ENCODE peak calls at places on chromosomes 11 and 22, in five cellular contexts. W is Peyer's patch, R is SK-N-SH, H is heart right ventricle, N is left ventricle myocardium inferior. S is an unnamed sample. For H3K4me1, the result is how much of the 10 kb centered on the place peaks cover.

GRCh38 chr11:123590296-123590912 is 64.0 kb downstream of the SCN3B start:
- DNase-seq in N (no peak), H (no peak), W (peak), R (no peak), S (no peak)

GRCh38 chr11:100687032-100687629 is at the start of gene ARHGAP42:
- DNase-seq in H (peak), R (peak), N (peak), W (peak), S (peak)

GRCh38 chr11:128763224-128763623 is 69.4 kb downstream of the FLI1 start:
- DNase-seq in N (no peak), W (no peak), H (no peak), R (no peak), S (no peak)

GRCh38 chr22:35510481-35510934 is 30.1 kb upstream of the RASD2 start:
- DNase-seq in H (no peak), R (no peak), N (no peak), W (no peak), S (no peak)

GRCh38 chr11:44899959-44900358 is 50.7 kb downstream of the TP53I11 start:
- DNase-seq in R (peak), N (no peak), W (no peak), H (no peak), S (no peak)

GRCh38 chr22:40628354-40629042 is 8.0 kb downstream of the MRTFA start:
- DNase-seq in R (no peak), H (no peak), W (no peak), N (no peak), S (no peak)

GRCh38 chr11:59417023-59417422 is 9.2 kb downstream of the OR5A2 start:
- DNase-seq in N (no peak), W (no peak), H (no peak), R (no peak), S (no peak)

GRCh38 chr11:118436639-118437045 is 350 bp downstream of the KMT2A start:
- DNase-seq in R (no peak), N (no peak), W (peak), H (peak), S (peak)

GRCh38 chr22:47604563-47604962 is 842.1 kb downstream of the TBC1D22A start:
- DNase-seq in R (no peak), N (no peak), W (no peak), H (no peak), S (no peak)

GRCh38 chr22:24432059-24432853 is 4.9 kb downstream of the ADORA2A start:
- DNase-seq in N (peak), W (peak), R (peak), H (peak), S (peak)

GRCh38 chr11:75356613-75357012 is 5.2 kb upstream of the ARRB1 start:
- DNase-seq in H (no peak), W (no peak), N (no peak), R (no peak), S (peak)

GRCh38 chr11:121456816-121457431 is 4.2 kb upstream of the SORL1-AS1 start:
- DNase-seq in H (no peak), N (no peak), R (no peak), W (no peak), S (no peak)

GRCh38 chr11:79328402-79328801 is 112.4 kb downstream of the TENM4 start:
- DNase-seq in H (no peak), R (no peak), W (no peak), N (no peak), S (no peak)

GRCh38 chr11:19076744-19077589 is 16.4 kb upstream of the MRGPRX2 start:
- DNase-seq in R (peak), H (peak), W (peak), N (peak), S (no peak)

GRCh38 chr22:29435236-29435635 is 3.1 kb upstream of the RFPL1 start:
- DNase-seq in W (no peak), N (no peak), H (no peak), R (no peak), S (no peak)

GRCh38 chr11:66315921-66316811 is 678 bp downstream of the CD248 start:
- DNase-seq in W (no peak), N (no peak), H (no peak), R (no peak), S (no peak)

GRCh38 chr11:66318576-66318970 is 1.7 kb upstream of the CD248 start:
- DNase-seq in R (no peak), N (no peak), H (no peak), W (no peak), S (no peak)

GRCh38 chr11:66316849-66317251 is at the start of gene CD248:
- DNase-seq in N (peak), W (peak), R (peak), H (peak), S (peak)

GRCh38 chr11:66317322-66317765 is 500 bp upstream of the CD248 start:
- DNase-seq in N (peak), H (peak), W (peak), R (peak), S (peak)

DNA sequence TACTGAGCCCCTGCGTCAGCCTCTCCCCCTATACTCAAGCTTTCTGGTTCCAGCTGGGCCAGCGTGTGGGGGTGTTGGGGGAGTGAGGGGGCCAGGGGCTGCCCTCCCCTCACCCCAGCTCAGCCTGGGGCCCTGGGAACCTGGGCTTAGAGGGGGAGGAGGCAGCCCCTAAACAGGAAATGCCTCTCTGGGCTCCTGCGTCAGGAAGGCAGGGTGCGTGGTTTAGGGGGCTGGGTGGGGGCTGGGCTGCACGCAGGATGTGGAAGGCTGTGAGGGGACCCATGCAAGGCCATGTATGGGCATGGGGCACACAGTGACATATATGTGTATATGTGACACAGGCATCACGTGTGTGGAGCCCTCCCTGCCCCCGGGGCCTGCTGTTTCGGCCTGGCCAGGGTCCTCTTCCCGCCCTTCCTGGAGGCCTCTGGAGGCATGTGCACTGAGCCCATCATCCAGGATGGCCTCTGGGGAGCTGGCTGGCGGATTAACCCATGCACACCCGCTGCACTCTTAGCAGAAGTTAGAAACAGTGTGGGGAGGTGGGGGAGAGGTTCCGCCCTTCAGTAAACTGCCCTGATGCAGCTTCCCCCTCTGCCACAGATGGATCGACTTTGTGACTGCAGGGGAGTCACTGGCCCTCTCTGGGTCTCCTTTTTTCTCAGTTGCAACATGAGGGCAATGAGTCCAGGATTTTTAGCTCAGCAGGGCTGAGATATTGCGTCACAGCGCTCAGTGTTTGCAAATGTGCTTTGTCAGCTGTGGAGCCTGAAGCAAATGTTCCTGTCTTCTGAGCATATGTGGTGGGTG is 1.1 kb upstream of the CD248 start:
- DNase-seq in H (no peak), N (peak), R (peak), W (peak), S (no peak)
- H3K4me1 ChIP-seq in H (under half), N (half or more), R (under half), W (under half), S (under half)

DNA sequence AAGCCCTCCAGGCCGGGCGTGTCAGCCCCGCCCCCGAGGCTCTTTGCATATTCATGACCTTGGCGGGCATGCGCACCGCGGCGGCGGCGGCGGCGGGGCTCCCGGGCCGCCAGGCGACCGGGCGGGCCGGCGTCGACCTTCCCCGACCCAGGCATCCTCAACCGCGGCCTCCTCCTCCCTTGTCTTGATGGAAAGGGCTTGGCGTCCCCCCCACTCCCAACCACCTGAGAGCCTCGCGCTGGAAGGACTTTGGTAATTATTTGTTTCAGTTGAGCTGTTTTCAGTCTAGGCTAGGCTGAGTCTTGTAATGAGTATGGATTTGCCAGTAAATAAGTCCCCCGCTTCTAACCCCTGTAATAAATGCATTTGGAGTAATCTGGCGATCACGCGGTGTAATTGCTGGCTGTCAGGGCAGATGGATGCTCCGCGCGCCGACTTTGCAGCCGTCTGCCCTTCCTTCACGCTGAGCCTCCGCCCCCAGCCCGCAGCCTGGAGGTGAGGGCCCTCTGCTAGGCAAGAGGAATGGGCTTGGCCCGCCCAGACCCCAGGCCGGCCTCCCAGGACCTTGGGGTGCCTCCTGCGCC is 25.2 kb downstream of the FLRT1 start:
- DNase-seq in R (peak), W (peak), H (peak), N (peak), S (peak)
- H3K4me3 ChIP-seq in R (peak), W (peak), H (peak), N (peak), S (peak)

GRCh38 chr11:6388747-6389146 is 1.5 kb upstream of the SMPD1 start:
- DNase-seq in W (no peak), R (no peak), N (no peak), H (no peak), S (no peak)
- H3K27ac ChIP-seq in W (no peak), R (no peak), N (peak), H (no peak), S (no peak)

GRCh38 chr22:23199159-23199558 is 18.9 kb downstream of the BCR start:
- DNase-seq in H (no peak), R (no peak), N (no peak), W (no peak), S (no peak)
- H3K4me1 ChIP-seq in H (under half), R (under half), N (half or more), W (under half), S (under half)

DNA sequence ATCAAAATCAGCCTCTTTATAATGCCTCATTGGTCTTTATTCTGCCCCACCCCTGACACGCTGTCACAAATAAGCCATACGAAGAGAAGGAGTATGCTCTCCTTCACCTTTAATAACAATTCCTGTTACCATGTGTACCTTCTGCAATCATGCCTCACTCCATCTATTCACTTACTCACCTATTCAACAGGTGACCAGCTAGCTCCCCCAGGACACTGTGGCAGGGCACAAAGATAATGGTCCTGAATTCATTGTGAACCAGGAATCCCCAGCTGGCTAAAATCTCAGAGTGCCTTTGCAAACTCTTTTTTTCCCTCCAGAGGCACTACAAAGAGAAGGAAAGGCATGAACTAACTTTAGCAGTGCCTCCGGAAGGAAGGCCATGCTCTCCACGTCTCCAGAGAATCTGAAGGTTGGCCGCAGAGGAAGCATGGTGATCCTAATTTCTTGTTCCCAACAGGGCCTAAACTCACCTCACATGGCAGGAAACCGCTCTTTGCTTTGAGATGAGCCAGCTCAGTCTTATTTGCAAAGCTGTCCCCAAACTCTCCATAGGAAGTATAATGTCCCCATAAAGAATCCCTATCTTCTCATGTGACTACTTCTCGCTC is 590.3 kb downstream of the BUD13 start:
- DNase-seq in N (no peak), R (no peak), H (no peak), W (no peak), S (no peak)
- H3K4me3 ChIP-seq in N (no peak), R (no peak), H (no peak), W (no peak), S (no peak)

GRCh38 chr11:62687508-62688396 is 1.6 kb downstream of the LRRN4CL start:
- DNase-seq in H (no peak), R (peak), N (peak), W (no peak), S (no peak)
- H3K27ac ChIP-seq in H (peak), R (no peak), N (peak), W (no peak), S (no peak)

GRCh38 chr11:70640408-70640807 is 242.1 kb downstream of the CTTN start:
- DNase-seq in R (no peak), N (no peak), H (no peak), W (no peak), S (no peak)
- H3K4me1 ChIP-seq in R (under half), N (under half), H (under half), W (under half), S (under half)

DNA sequence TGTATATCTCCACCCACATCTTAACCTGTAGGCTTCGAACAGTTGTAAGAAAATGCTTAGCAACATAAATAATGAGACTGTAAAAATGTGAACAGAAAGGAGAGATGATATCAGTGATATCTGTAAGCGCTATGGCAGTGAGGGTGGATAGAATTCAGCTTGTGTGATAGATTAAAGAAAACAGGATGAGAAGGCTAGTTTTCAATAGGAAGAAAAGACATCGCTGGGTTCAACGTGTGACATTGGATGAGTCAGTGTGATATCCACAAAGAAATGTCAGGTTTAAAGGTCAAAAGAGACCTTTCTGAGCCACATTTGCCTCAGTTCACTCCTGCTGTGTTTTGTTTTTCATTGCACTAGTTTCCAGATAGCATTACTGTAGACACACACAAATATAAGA is 13.7 kb upstream of the RFPL3 start:
- DNase-seq in R (no peak), H (no peak), N (no peak), W (no peak), S (no peak)
- H3K4me3 ChIP-seq in R (no peak), H (no peak), N (no peak), W (no peak), S (no peak)